ENCODE peak calls at places on chromosomes 4 and X, in nine cellular contexts. R, W, J, D, E, S, F, B and P are unnamed samples.

GRCh38 chrX:153773741-153774575 is 6.9 kb upstream of the SRPK3 start:
- DNase-seq in R (peak; percentile 16), W (no peak), J (no peak), D (no peak), E (no peak), S (no peak), F (peak; percentile 39), B (no peak), P (no peak)

GRCh38 chr4:136664988-136665387 is 867.3 kb downstream of the PCDH18 start:
- DNase-seq in R (no peak), W (no peak), J (no peak), D (no peak), E (no peak), S (no peak), F (no peak), B (no peak), P (peak; percentile 82)

GRCh38 chr4:108045687-108046024 is 56.0 kb downstream of the HADH start:
- DNase-seq in R (peak; percentile 62), W (no peak), J (no peak), D (no peak), E (no peak), S (no peak), F (no peak), B (no peak), P (no peak)

GRCh38 chr4:16029886-16030285 is 53.9 kb downstream of the PROM1 start:
- DNase-seq in R (no peak), W (no peak), J (no peak), D (no peak), E (no peak), S (no peak), F (no peak), B (no peak), P (no peak)

GRCh38 chr4:93791570-93792195 is 36.9 kb upstream of the ATOH1 start:
- DNase-seq in R (no peak), W (peak; percentile 38), J (no peak), D (no peak), E (no peak), S (no peak), F (no peak), B (no peak), P (peak; percentile 34)

GRCh38 chr4:94354474-94354896 is 11.8 kb upstream of the HPGDS start:
- DNase-seq in R (no peak), W (no peak), J (no peak), D (no peak), E (no peak), S (no peak), F (no peak), B (no peak), P (no peak)

GRCh38 chrX:69177511-69178162 is 12.4 kb upstream of the PJA1 start:
- DNase-seq in R (no peak), W (no peak), J (no peak), D (no peak), E (no peak), S (no peak), F (no peak), B (no peak), P (no peak)

GRCh38 chrX:108323751-108324150 is 114.5 kb downstream of the COL4A6 start:
- DNase-seq in R (no peak), W (no peak), J (no peak), D (no peak), E (no peak), S (no peak), F (no peak), B (no peak), P (no peak)

GRCh38 chrX:95893632-95894031 is 791.0 kb upstream of the DIAPH2 start:
- DNase-seq in R (no peak), W (no peak), J (no peak), D (no peak), E (no peak), S (no peak), F (no peak), B (no peak), P (no peak)

GRCh38 chrX:133602881-133603280 is 187.6 kb upstream of the GPC4 start:
- DNase-seq in R (no peak), W (no peak), J (no peak), D (no peak), E (no peak), S (no peak), F (no peak), B (no peak), P (no peak)

GRCh38 chrX:153766098-153766817 is 2.2 kb downstream of the PLXNB3 start:
- DNase-seq in R (peak; percentile 25), W (no peak), J (no peak), D (no peak), E (no peak), S (no peak), F (peak; percentile 36), B (no peak), P (peak; percentile 84)

GRCh38 chr4:109588176-109588575 is 28.1 kb downstream of the MCUB start:
- DNase-seq in R (no peak), W (no peak), J (no peak), D (no peak), E (no peak), S (no peak), F (no peak), B (no peak), P (peak; percentile 4)

GRCh38 chr4:147325566-147325965 is 155.3 kb upstream of the EDNRA start:
- DNase-seq in R (no peak), W (no peak), J (no peak), D (no peak), E (no peak), S (no peak), F (no peak), B (no peak), P (no peak)

GRCh38 chrX:10666102-10666501 is 45.7 kb upstream of the MID1 start:
- DNase-seq in R (no peak), W (no peak), J (no peak), D (no peak), E (no peak), S (no peak), F (no peak), B (no peak), P (no peak)

GRCh38 chr4:109846395-109847098 is 1.4 kb upstream of the LRIT3 start:
- DNase-seq in R (no peak), W (no peak), J (no peak), D (no peak), E (no peak), S (no peak), F (no peak), B (no peak), P (no peak)

GRCh38 chr4:147924604-147925412 is 192.9 kb downstream of the ARHGAP10 start:
- DNase-seq in R (no peak), W (peak; percentile 19), J (no peak), D (no peak), E (no peak), S (no peak), F (no peak), B (no peak), P (peak; percentile 34)

GRCh38 chrX:70030242-70030823 is 19.4 kb downstream of the AWAT2 start:
- DNase-seq in R (no peak), W (no peak), J (peak; percentile 1), D (no peak), E (no peak), S (peak; percentile 15), F (peak; percentile 32), B (peak; percentile 13), P (peak; percentile 59)

GRCh38 chr4:94766856-94767255 is 9.1 kb downstream of the BMPR1B start:
- DNase-seq in R (no peak), W (no peak), J (no peak), D (no peak), E (no peak), S (no peak), F (no peak), B (no peak), P (no peak)

GRCh38 chr4:12674184-12674583 is 810.0 kb downstream of the RAB28 start:
- DNase-seq in R (no peak), W (no peak), J (no peak), D (no peak), E (no peak), S (no peak), F (no peak), B (no peak), P (no peak)